ENCODE peak calls at places on chromosomes 13 and 19, in seven cellular contexts. H is activated naive CD8-positive, alpha-beta T cell treated with anti-CD3 and anti-CD28 coated beads, Interleukin-2, amount 50 U/mL, for 24 hours; N is NCI-H1092; K is NB4; V is lung; R is cardiac fibroblast; A is fibroblast of pulmonary artery. L is an unnamed sample.

GRCh38 chr19:55544776-55545439 is 435 bp downstream of the SBK3 start:
- DNase-seq in H (no peak), R (no peak), K (no peak), N (no peak), A (no peak), V (no peak), L (no peak)

GRCh38 chr19:16892868-16893685 is 4.3 kb downstream of the F2RL3 start:
- DNase-seq in H (no peak), K (no peak), V (no peak), R (no peak), N (no peak), A (no peak), L (no peak)

GRCh38 chr13:76038920-76039716 is 403.0 kb downstream of the LMO7 start:
- DNase-seq in N (no peak), K (no peak), A (no peak), H (no peak), R (no peak), V (no peak), L (no peak)

GRCh38 chr19:18392417-18392816 is 5.0 kb downstream of the LRRC25 start:
- DNase-seq in A (peak), K (peak), N (no peak), H (no peak), R (peak), V (peak), L (peak)

GRCh38 chr13:65461590-65461989 is 1768.5 kb downstream of the PCDH9 start:
- DNase-seq in A (peak), K (peak), R (peak), N (no peak), V (no peak), H (no peak), L (no peak)

GRCh38 chr19:13094771-13095392 is 7.8 kb downstream of the LYL1 start:
- DNase-seq in K (peak), R (no peak), V (no peak), A (no peak), N (no peak), H (peak), L (no peak)

GRCh38 chr13:73870970-73871935 is 263.0 kb downstream of the KLF12 start:
- DNase-seq in A (peak), V (no peak), K (peak), H (no peak), N (no peak), R (peak), L (no peak)

GRCh38 chr19:54517483-54517882 is 14.9 kb downstream of the LAIR2 start:
- DNase-seq in R (peak), A (peak), N (no peak), K (peak), H (peak), V (peak), L (no peak)

GRCh38 chr19:49912965-49913685 is 15.9 kb upstream of the ATF5 start:
- DNase-seq in H (no peak), R (no peak), V (no peak), N (no peak), A (no peak), K (no peak), L (no peak)

L was measured in right atrium auricular region.